ENCODE peak calls at places on chromosome 17, in six cellular contexts. Q is neural progenitor cell, W is mammary epithelial cell, B is IMR-90, J is OCI-LY7, F is HCT116. K is an unnamed sample.

GRCh38 chr17:79630821-79631639 is 20.2 kb upstream of the RBFOX3 start:
- DNase-seq in Q (no peak), W (no peak), B (no peak), J (no peak), F (no peak), K (no peak)

GRCh38 chr17:82205720-82206508 is 6.7 kb downstream of the CCDC57 start:
- DNase-seq in Q (peak; percentile 89), W (peak; percentile 98), B (peak; percentile 84), J (peak; percentile 93), F (peak; percentile 93), K (peak; percentile 92)

GRCh38 chr17:59840329-59840907 is 52.3 kb downstream of the TUBD1 start:
- DNase-seq in Q (peak; percentile 45), W (peak; percentile 46), B (no peak), J (no peak), F (no peak), K (no peak)

GRCh38 chr17:21288581-21289017 is 4.1 kb downstream of the MAP2K3 start:
- DNase-seq in Q (no peak), W (no peak), B (no peak), J (peak; percentile 81), F (no peak), K (peak; percentile 79)

GRCh38 chr17:55549140-55549539 is 37.9 kb upstream of the SMIM36 start:
- DNase-seq in Q (peak; percentile 56), W (no peak), B (no peak), J (peak; percentile 33), F (peak; percentile 40), K (peak; percentile 74)

GRCh38 chr17:66994943-66995535 is 30.5 kb downstream of the CACNG4 start:
- DNase-seq in Q (no peak), W (no peak), B (no peak), J (no peak), F (no peak), K (no peak)

GRCh38 chr17:77692571-77693161 is 265.8 kb upstream of the TNRC6C start:
- DNase-seq in Q (no peak), W (peak; percentile 51), B (peak; percentile 9), J (no peak), F (no peak), K (no peak)

GRCh38 chr17:75617675-75618074 is 15.6 kb upstream of the SMIM5 start:
- DNase-seq in Q (no peak), W (no peak), B (no peak), J (no peak), F (no peak), K (no peak)

GRCh38 chr17:64017381-64017980 is 3.0 kb downstream of the ICAM2 start:
- DNase-seq in Q (no peak), W (no peak), B (no peak), J (no peak), F (no peak), K (no peak)

GRCh38 chr17:79840204-79840988 is 1.2 kb upstream of the CBX4 start:
- DNase-seq in Q (peak; percentile 78), W (no peak), B (peak; percentile 31), J (no peak), F (no peak), K (no peak)

GRCh38 chr17:32491371-32492280 is 4.8 kb downstream of the CDK5R1 start:
- DNase-seq in Q (no peak), W (no peak), B (no peak), J (no peak), F (no peak), K (no peak)

GRCh38 chr17:55089251-55089650 is 120.7 kb downstream of the STXBP4 start:
- DNase-seq in Q (no peak), W (no peak), B (no peak), J (no peak), F (no peak), K (no peak)

GRCh38 chr17:32281011-32281451 is 15.4 kb downstream of the RHBDL3 start:
- DNase-seq in Q (peak; percentile 78), W (no peak), B (no peak), J (no peak), F (no peak), K (no peak)

GRCh38 chr17:50680126-50680525 is 27.6 kb downstream of the ANKRD40 start:
- DNase-seq in Q (no peak), W (no peak), B (no peak), J (no peak), F (no peak), K (no peak)

GRCh38 chr17:56939869-56940484 is 20.9 kb downstream of the COIL start:
- DNase-seq in Q (peak; percentile 59), W (peak; percentile 32), B (peak; percentile 62), J (peak; percentile 79), F (peak; percentile 50), K (peak; percentile 93)

GRCh38 chr17:46063239-46063638 is 64.2 kb downstream of the STH start:
- DNase-seq in Q (no peak), W (peak; percentile 86), B (peak; percentile 82), J (no peak), F (peak; percentile 7), K (no peak)
- H2AFZ ChIP-seq in Q (no peak overlapping the region), W (no peak overlapping the region), B (no peak overlapping the region), J (no peak overlapping the region), F (no peak overlapping the region), K (no peak overlapping the region)

DNA sequence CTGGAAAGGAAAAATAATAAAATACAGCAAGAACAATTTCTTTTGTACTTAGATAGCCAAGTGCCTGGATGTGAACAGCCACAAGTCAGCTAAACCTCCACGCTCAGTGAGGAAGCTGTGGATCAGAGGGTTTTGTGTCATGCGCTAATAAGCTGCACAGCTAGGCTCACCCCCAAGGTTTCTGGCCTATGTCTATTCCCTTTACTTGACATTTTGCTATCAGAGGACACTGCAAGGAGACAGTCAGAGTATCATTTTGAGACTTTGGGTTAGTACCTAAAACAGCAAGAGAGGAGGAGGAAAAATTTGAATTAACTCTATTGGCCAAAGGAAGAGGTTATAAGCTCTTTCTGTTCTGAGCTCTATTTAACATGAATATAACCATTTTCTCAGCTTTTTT is 139.3 kb downstream of the KCNJ2 start:
- DNase-seq in Q (no peak), W (no peak), B (no peak), J (no peak), F (no peak), K (no peak)
- H3K9me3 ChIP-seq in Q (no peaks in the 10 kb centered on the region), W (no peaks in the 10 kb centered on the region), B (no peaks in the 10 kb centered on the region), J (no peaks in the 10 kb centered on the region), F (peaks cover 22% of the 10 kb centered on the region), K (no peaks in the 10 kb centered on the region)

GRCh38 chr17:18156976-18157280 is 26.7 kb upstream of the ALKBH5 start:
- DNase-seq in Q (no peak), W (no peak), B (no peak), J (no peak), F (no peak), K (no peak)
- H2AFZ ChIP-seq in Q (no peak overlapping the region), W (no peak overlapping the region), B (peak overlapping the region; percentile 77), J (no peak overlapping the region), F (no peak overlapping the region), K (no peak overlapping the region)

GRCh38 chr17:4716081-4716480 is 5.6 kb downstream of the ARRB2 start:
- DNase-seq in Q (no peak), W (no peak), B (no peak), J (no peak), F (no peak), K (no peak)
- H3K9me3 ChIP-seq in Q (no peaks in the 10 kb centered on the region), W (no peaks in the 10 kb centered on the region), B (no peaks in the 10 kb centered on the region), J (no peaks in the 10 kb centered on the region), F (no peaks in the 10 kb centered on the region), K (no peaks in the 10 kb centered on the region)

GRCh38 chr17:46795379-46795952 is 23.0 kb downstream of the WNT3 start:
- DNase-seq in Q (no peak), W (no peak), B (no peak), J (no peak), F (peak; percentile 84), K (no peak)
- H2AFZ ChIP-seq in Q (no peak overlapping the region), W (no peak overlapping the region), B (no peak overlapping the region), J (no peak overlapping the region), F (peak overlapping the region; percentile 67), K (no peak overlapping the region)

GRCh38 chr17:34095101-34095500 is 160.0 kb upstream of the CCL2 start:
- DNase-seq in Q (no peak), W (no peak), B (no peak), J (no peak), F (no peak), K (no peak)
- H3K9me3 ChIP-seq in Q (no peaks in the 10 kb centered on the region), W (peaks cover 43% of the 10 kb centered on the region), B (peaks cover 3% of the 10 kb centered on the region), J (no peaks in the 10 kb centered on the region), F (no peaks in the 10 kb centered on the region), K (no peaks in the 10 kb centered on the region)

GRCh38 chr17:73957564-73957963 is 245.9 kb upstream of the RPL38 start:
- DNase-seq in Q (no peak), W (no peak), B (no peak), J (no peak), F (no peak), K (no peak)
- H2AFZ ChIP-seq in Q (no peak overlapping the region), W (no peak overlapping the region), B (no peak overlapping the region), J (no peak overlapping the region), F (no peak overlapping the region), K (no peak overlapping the region)

GRCh38 chr17:38443356-38444026 is 15.2 kb downstream of the ARHGAP23 start:
- DNase-seq in Q (no peak), W (no peak), B (no peak), J (peak; percentile 67), F (no peak), K (no peak)
- H3K9me3 ChIP-seq in Q (no peaks in the 10 kb centered on the region), W (no peaks in the 10 kb centered on the region), B (no peaks in the 10 kb centered on the region), J (no peaks in the 10 kb centered on the region), F (no peaks in the 10 kb centered on the region), K (no peaks in the 10 kb centered on the region)

DNA sequence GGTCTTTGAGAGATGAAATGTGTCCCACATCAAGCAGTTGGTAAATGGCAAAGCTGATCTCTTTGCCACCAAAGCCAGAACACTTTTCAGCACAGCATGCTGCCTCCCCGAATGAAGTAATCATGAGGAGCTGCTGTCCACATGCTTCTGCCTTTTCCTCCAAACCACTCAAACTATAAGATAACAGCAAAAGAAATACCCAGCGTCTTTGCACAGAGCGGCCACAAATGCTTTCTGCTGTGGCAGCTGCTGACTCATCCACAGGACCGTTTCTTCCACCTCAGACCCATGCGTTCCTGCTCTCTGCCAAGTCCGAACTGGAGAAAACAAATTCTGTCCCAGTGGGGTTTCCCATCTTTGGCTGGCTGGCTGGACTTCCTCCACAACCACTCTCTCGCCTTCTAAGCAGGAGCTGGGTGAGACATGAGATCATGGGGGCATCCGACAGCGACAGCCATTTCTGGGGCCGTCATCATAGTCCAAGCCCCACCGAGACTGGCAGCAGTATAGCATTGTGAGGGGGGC is 27.1 kb downstream of the TBC1D3B start:
- DNase-seq in Q (no peak), W (peak; percentile 23), B (peak; percentile 33), J (no peak), F (no peak), K (no peak)
- H2AFZ ChIP-seq in Q (peak overlapping the region; percentile 72), W (no peak overlapping the region), B (no peak overlapping the region), J (no peak overlapping the region), F (peak overlapping the region; percentile 2), K (no peak overlapping the region)

K was measured in Karpas-422.